ENCODE peak calls at places on chromosomes 11 and 22, in seven cellular contexts. Q is transverse colon, X is HepG2, K is heart left ventricle, L is uterus, S is K562, I is spleen. T is an unnamed sample.

GRCh38 chr22:42996646-42997365 is 18.1 kb downstream of the PACSIN2 start:
- DNase-seq in Q (no peak), X (no peak), K (no peak), L (no peak), S (no peak), I (no peak), T (no peak)

GRCh38 chr11:31887180-31887579 is 76.1 kb upstream of the PAX6 start:
- DNase-seq in Q (no peak), X (no peak), K (no peak), L (no peak), S (peak; percentile 54), I (no peak), T (no peak)

GRCh38 chr11:78218707-78219492 is 30.2 kb downstream of the USP35 start:
- DNase-seq in Q (no peak), X (no peak), K (no peak), L (peak; percentile 10), S (no peak), I (peak; percentile 11), T (no peak)

GRCh38 chr11:64524534-64525042 is 66.4 kb upstream of the SLC22A12 start:
- DNase-seq in Q (no peak), X (no peak), K (no peak), L (no peak), S (no peak), I (peak; percentile 14), T (no peak)

GRCh38 chr22:48098936-48099245 is 1336.4 kb downstream of the TBC1D22A start:
- DNase-seq in Q (no peak), X (no peak), K (no peak), L (no peak), S (no peak), I (peak; percentile 80), T (no peak)

GRCh38 chr11:113202431-113202830 is 112.0 kb upstream of the TTC12 start:
- DNase-seq in Q (no peak), X (no peak), K (no peak), L (no peak), S (no peak), I (no peak), T (no peak)

GRCh38 chr22:23000657-23001439 is 69.5 kb upstream of the GNAZ start:
- DNase-seq in Q (no peak), X (no peak), K (no peak), L (no peak), S (no peak), I (no peak), T (no peak)

GRCh38 chr11:46948378-46949131 is 12.0 kb downstream of the CSTPP1 start:
- DNase-seq in Q (peak; percentile 26), X (no peak), K (no peak), L (no peak), S (no peak), I (no peak), T (no peak)

GRCh38 chr11:18366286-18366685 is 28.1 kb upstream of the LDHA start:
- DNase-seq in Q (no peak), X (no peak), K (no peak), L (no peak), S (no peak), I (no peak), T (no peak)

GRCh38 chr11:125871391-125872137 is 15.9 kb upstream of the HYLS1 start:
- DNase-seq in Q (no peak), X (peak; percentile 57), K (no peak), L (no peak), S (peak; percentile 55), I (no peak), T (no peak)

GRCh38 chr11:64593156-64594105 is 2.4 kb downstream of the SLC22A12 start:
- DNase-seq in Q (no peak), X (no peak), K (no peak), L (no peak), S (no peak), I (peak; percentile 58), T (no peak)

GRCh38 chr11:61019818-61020405 is 48.4 kb downstream of the CD6 start:
- DNase-seq in Q (no peak), X (no peak), K (no peak), L (no peak), S (no peak), I (no peak), T (no peak)

GRCh38 chr22:32203181-32204105 is 1.4 kb downstream of the RFPL2 start:
- DNase-seq in Q (no peak), X (no peak), K (no peak), L (no peak), S (no peak), I (no peak), T (no peak)

GRCh38 chr11:124752471-124753100 is 531 bp upstream of the VSIG2 start:
- DNase-seq in Q (no peak), X (no peak), K (no peak), L (no peak), S (no peak), I (no peak), T (no peak)

GRCh38 chr11:68312117-68312779 is at the start of gene LRP5:
- DNase-seq in Q (peak; percentile 59), X (no peak), K (peak; percentile 46), L (no peak), S (peak; percentile 58), I (no peak), T (no peak)

GRCh38 chr22:18110194-18110943 is at the start of gene TUBA8:
- DNase-seq in Q (peak; percentile 25), X (no peak), K (peak; percentile 46), L (no peak), S (no peak), I (peak; percentile 77), T (peak; percentile 84)

GRCh38 chr11:69449320-69450063 is 32.0 kb upstream of the LINC01488 start:
- DNase-seq in Q (no peak), X (peak; percentile 61), K (peak; percentile 85), L (peak; percentile 65), S (peak; percentile 93), I (peak; percentile 88), T (no peak)
- TF ChIP-seq POLR2A in Q (no peak), X (no peak), K (no peak), L (no peak), S (peak; percentile 51), I (no peak), T (no peak)

GRCh38 chr11:95345243-95345642 is 114.2 kb upstream of the SESN3 start:
- DNase-seq in Q (no peak), X (no peak), K (no peak), L (no peak), S (no peak), I (no peak), T (no peak)

GRCh38 chr11:95341246-95341645 is 110.2 kb upstream of the SESN3 start:
- DNase-seq in Q (no peak), X (no peak), K (no peak), L (peak; percentile 30), S (no peak), I (peak; percentile 64), T (no peak)

GRCh38 chr11:95349345-95349942 is 118.4 kb upstream of the SESN3 start:
- DNase-seq in Q (no peak), X (no peak), K (no peak), L (no peak), S (no peak), I (no peak), T (no peak)

GRCh38 chr11:95346207-95346718 is 115.3 kb upstream of the SESN3 start:
- DNase-seq in Q (no peak), X (no peak), K (no peak), L (no peak), S (no peak), I (no peak), T (no peak)

GRCh38 chr11:95345651-95346050 is 114.6 kb upstream of the SESN3 start:
- DNase-seq in Q (no peak), X (no peak), K (no peak), L (no peak), S (no peak), I (no peak), T (no peak)
- H3K27ac ChIP-seq in Q (no peak overlapping the region), X (no peak overlapping the region), K (no peak overlapping the region), L (no peak overlapping the region), S (no peak overlapping the region), I (no peak overlapping the region), T (no peak overlapping the region)

GRCh38 chr11:117875397-117876048 is 935 bp downstream of the FXYD6 start:
- DNase-seq in Q (no peak), X (no peak), K (no peak), L (no peak), S (no peak), I (no peak), T (no peak)
- H3K27me3 ChIP-seq in Q (peaks cover 57% of the 10 kb centered on the region), X (peaks cover 98% of the 10 kb centered on the region), K (no peaks in the 10 kb centered on the region), L (no peaks in the 10 kb centered on the region), S (peaks cover 97% of the 10 kb centered on the region), I (peaks cover 41% of the 10 kb centered on the region), T (peaks cover 33% of the 10 kb centered on the region)

DNA sequence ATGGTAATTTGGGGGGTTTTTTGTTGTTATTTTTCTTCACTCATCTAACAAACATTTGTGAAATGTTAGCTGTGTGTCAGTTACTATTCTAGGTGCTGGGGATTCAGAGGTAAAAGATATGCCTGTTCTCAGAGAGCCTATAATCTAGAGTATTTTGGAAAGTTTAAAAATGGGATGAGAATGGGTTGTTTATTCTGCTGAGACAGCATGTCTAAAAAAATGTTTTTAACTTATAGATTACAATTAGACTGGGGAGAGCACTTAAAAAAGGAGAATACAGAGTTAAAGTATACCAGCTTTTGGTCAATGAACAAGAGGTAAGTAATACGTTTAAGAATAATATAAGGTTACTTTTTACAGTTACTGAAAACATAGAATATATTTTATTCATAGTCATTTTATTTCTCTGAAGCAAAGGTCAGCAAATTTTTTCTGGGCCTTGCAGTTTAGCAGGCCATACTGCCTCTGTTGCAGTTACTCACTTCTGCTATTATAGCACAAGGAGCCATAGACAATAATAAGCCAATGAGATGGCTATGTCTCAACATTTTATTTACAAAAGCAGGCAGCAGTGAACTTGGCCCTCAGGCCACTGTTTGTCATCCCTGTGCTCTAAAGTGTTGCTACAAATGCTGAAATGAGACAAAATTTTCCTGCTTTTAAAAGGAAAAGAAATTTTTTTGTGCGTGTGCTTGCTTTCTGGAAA is 60.0 kb downstream of the DKK3 start:
- DNase-seq in Q (no peak), X (peak; percentile 63), K (no peak), L (no peak), S (no peak), I (no peak), T (no peak)
- TF ChIP-seq POLR2A in Q (no peak), X (no peak), K (no peak), L (no peak), S (no peak), I (no peak), T (no peak)

GRCh38 chr11:10350341-10350740 is 45.5 kb downstream of the ADM start:
- DNase-seq in Q (no peak), X (peak; percentile 77), K (no peak), L (no peak), S (no peak), I (no peak), T (no peak)
- H3K27ac ChIP-seq in Q (peak overlapping the region; percentile 74), X (no peak overlapping the region), K (no peak overlapping the region), L (no peak overlapping the region), S (no peak overlapping the region), I (no peak overlapping the region), T (peak overlapping the region; percentile 74)

GRCh38 chr11:62919476-62919875 is 1.7 kb downstream of the CHRM1 start:
- DNase-seq in Q (no peak), X (no peak), K (no peak), L (no peak), S (no peak), I (peak; percentile 54), T (no peak)
- H3K27me3 ChIP-seq in Q (peaks cover 31% of the 10 kb centered on the region), X (peaks cover 36% of the 10 kb centered on the region), K (peaks cover 18% of the 10 kb centered on the region), L (peaks cover 13% of the 10 kb centered on the region), S (peaks cover 12% of the 10 kb centered on the region), I (peaks cover 40% of the 10 kb centered on the region), T (peaks cover 30% of the 10 kb centered on the region)

T was measured in gastrocnemius medialis.